ENCODE peak calls at places on chromosomes 16 and 17, in nine cellular contexts. B, M, K, N, Y, P, I, W and U are unnamed samples.

GRCh38 chr17:48010193-48010592 is 27.4 kb downstream of the COPZ2 start:
- DNase-seq in B (no peak), M (no peak), K (no peak), N (no peak), Y (no peak), P (no peak), I (no peak), W (no peak), U (no peak)

GRCh38 chr16:65704866-65705265 is 583.0 kb upstream of the CDH11 start:
- DNase-seq in B (no peak), M (no peak), K (no peak), N (no peak), Y (no peak), P (no peak), I (no peak), W (no peak), U (no peak)

GRCh38 chr16:50741225-50741807 is 570 bp upstream of the CYLD start:
- DNase-seq in B (no peak), M (peak), K (no peak), N (no peak), Y (peak), P (no peak), I (peak), W (no peak), U (no peak)

GRCh38 chr17:77811521-77811920 is 147.0 kb upstream of the TNRC6C start:
- DNase-seq in B (no peak), M (no peak), K (no peak), N (no peak), Y (no peak), P (no peak), I (no peak), W (peak), U (peak)

GRCh38 chr17:82835122-82835521 is 4.7 kb downstream of the ZNF750 start:
- DNase-seq in B (no peak), M (no peak), K (no peak), N (no peak), Y (no peak), P (peak), I (no peak), W (no peak), U (peak)

GRCh38 chr17:75808905-75809621 is 24.5 kb downstream of the UNK start:
- DNase-seq in B (no peak), M (no peak), K (no peak), N (no peak), Y (peak), P (no peak), I (peak), W (peak), U (peak)

GRCh38 chr17:20092973-20093626 is 83.9 kb downstream of the SPECC1 start:
- DNase-seq in B (no peak), M (no peak), K (no peak), N (no peak), Y (no peak), P (no peak), I (no peak), W (no peak), U (no peak)

GRCh38 chr17:75645889-75646625 is 12.8 kb downstream of the SMIM5 start:
- DNase-seq in B (no peak), M (no peak), K (no peak), N (peak), Y (peak), P (peak), I (no peak), W (peak), U (peak)

GRCh38 chr16:720990-721764 is at the start of gene ANTKMT:
- DNase-seq in B (peak), M (peak), K (no peak), N (peak), Y (peak), P (peak), I (peak), W (peak), U (peak)

GRCh38 chr17:66373944-66374817 is 71.8 kb downstream of the PRKCA start:
- DNase-seq in B (peak), M (no peak), K (no peak), N (no peak), Y (no peak), P (peak), I (no peak), W (no peak), U (no peak)

GRCh38 chr17:45261577-45262515 is at the start of gene SPATA32:
- DNase-seq in B (peak), M (no peak), K (peak), N (peak), Y (no peak), P (peak), I (no peak), W (no peak), U (peak)

GRCh38 chr16:57178793-57179212 is 7.0 kb downstream of the PSME3IP1 start:
- DNase-seq in B (no peak), M (peak), K (no peak), N (no peak), Y (no peak), P (no peak), I (no peak), W (no peak), U (no peak)

GRCh38 chr16:15643453-15644305 is 725 bp upstream of the MARF1 start:
- DNase-seq in B (peak), M (peak), K (no peak), N (no peak), Y (peak), P (no peak), I (no peak), W (peak), U (no peak)

GRCh38 chr16:84413605-84414004 is 45.3 kb downstream of the ATP2C2 start:
- DNase-seq in B (no peak), M (no peak), K (no peak), N (no peak), Y (no peak), P (no peak), I (no peak), W (no peak), U (no peak)

GRCh38 chr16:2531371-2531695 is at the start of gene CEMP1:
- DNase-seq in B (no peak), M (no peak), K (no peak), N (no peak), Y (no peak), P (no peak), I (no peak), W (no peak), U (no peak)

GRCh38 chr17:81980752-81981239 is 3.4 kb downstream of the ASPSCR1 start:
- DNase-seq in B (no peak), M (no peak), K (no peak), N (no peak), Y (peak), P (no peak), I (no peak), W (no peak), U (peak)

GRCh38 chr16:56997264-56997663 is 7.9 kb downstream of the NLRC5 start:
- DNase-seq in B (no peak), M (no peak), K (no peak), N (no peak), Y (no peak), P (no peak), I (no peak), W (no peak), U (no peak)

GRCh38 chr16:69396187-69397061 is 10.6 kb upstream of the TERF2 start:
- DNase-seq in B (peak), M (peak), K (peak), N (peak), Y (peak), P (no peak), I (peak), W (peak), U (no peak)

GRCh38 chr17:61466246-61466645 is 14.0 kb downstream of the TBX4 start:
- DNase-seq in B (no peak), M (no peak), K (no peak), N (no peak), Y (no peak), P (peak), I (no peak), W (no peak), U (no peak)

GRCh38 chr17:4263282-4264215 is at the start of gene ANKFY1:
- DNase-seq in B (peak), M (peak), K (peak), N (peak), Y (peak), P (peak), I (peak), W (peak), U (peak)
- TF ChIP-seq CTCF in B (no peak), M (peak), K (no peak), N (no peak), Y (no peak), P (peak), I (peak), W (no peak), U (peak)

GRCh38 chr16:76265434-76266045 is 11.7 kb upstream of the CNTNAP4 start:
- DNase-seq in B (peak), M (no peak), K (no peak), N (peak), Y (peak), P (no peak), I (peak), W (peak), U (no peak)
- TF ChIP-seq CTCF in B (peak), M (peak), K (no peak), N (no peak), Y (peak), P (peak), I (peak), W (peak), U (peak)

DNA sequence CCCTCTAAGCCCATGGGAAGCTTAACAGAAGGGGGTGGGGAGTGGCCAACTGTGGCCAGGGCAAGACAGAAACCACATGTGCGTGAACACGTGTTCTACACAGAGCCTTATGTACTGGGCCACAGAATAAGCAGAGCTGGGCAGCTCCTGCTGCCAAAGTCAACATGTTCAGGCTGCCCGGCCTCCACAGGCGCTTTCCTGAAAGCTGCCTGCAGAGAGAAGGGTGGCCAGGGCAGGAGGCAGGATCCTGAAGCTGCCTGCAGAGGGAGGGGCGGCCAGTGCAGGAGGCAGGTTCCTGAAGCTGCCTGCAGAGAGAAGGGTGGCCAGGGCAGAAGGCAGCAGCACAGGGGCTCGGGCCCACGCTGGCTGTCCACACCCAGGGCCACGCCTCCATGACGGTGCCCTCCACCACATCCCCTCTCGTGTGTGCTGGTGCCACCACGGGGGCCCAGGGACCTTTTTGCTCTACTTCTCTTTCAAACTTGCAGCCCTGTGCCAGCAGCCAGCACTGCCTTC is 79.5 kb downstream of the ANKRD11 start:
- DNase-seq in B (no peak), M (peak), K (no peak), N (no peak), Y (peak), P (peak), I (peak), W (peak), U (peak)
- TF ChIP-seq CTCF in B (no peak), M (peak), K (no peak), N (no peak), Y (no peak), P (no peak), I (peak), W (peak), U (peak)

DNA sequence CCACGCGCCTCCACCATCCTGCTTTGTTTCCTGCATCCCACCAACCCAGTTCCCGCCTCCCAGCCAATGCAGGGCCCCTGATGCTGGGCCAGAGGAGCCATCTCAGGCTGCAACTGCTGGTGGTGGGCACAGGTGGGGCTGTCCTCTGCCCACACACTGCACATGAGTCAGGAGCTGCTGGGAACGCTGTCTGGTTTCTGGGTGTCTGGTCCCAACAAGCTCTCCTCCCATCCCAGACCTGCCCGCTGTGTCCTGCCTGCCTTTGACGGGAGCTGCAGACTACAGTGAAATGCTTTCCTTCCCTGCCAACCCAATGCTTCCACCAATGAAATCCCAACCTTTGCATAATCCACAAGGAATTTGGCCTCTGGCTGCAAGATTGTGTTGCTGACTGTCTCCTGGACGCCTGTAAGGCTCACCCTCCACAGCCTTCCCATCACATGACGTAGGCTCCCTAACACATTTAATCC is 98.9 kb downstream of the N4BP1 start:
- DNase-seq in B (no peak), M (peak), K (no peak), N (no peak), Y (peak), P (peak), I (peak), W (peak), U (no peak)
- TF ChIP-seq CTCF in B (no peak), M (no peak), K (no peak), N (no peak), Y (no peak), P (no peak), I (peak), W (no peak), U (no peak)